ENCODE peak calls at places on chromosome 10, in nine cellular contexts. O is small intestine; D is stimulated activated CD8-positive, alpha-beta memory T cell treated with anti-CD3 and anti-CD28 coated beads, Interleukin-12 subunit alpha, Interleukin-12 subunit beta, amount 100 ng/mL, for 4 hours; K is stimulated activated CD4-positive, alpha-beta T cell treated with anti-CD3 and anti-CD28 coated beads, Interleukin-2, amount 100 ng/mL, for 24 hours; X is RWPE1; M is occipital lobe; F is naive thymus-derived CD4-positive, alpha-beta T cell; V is mesendoderm; R is psoas muscle. C is an unnamed sample.

GRCh38 chr10:20986049-20986448 is 88.9 kb upstream of the NEBL start:
- DNase-seq in O (peak), V (no peak), D (no peak), R (no peak), M (no peak), K (no peak), X (no peak), F (no peak), C (no peak)

GRCh38 chr10:104349623-104350142 is 4.0 kb upstream of the CFAP58 start:
- DNase-seq in X (peak), K (no peak), D (no peak), R (no peak), O (peak), M (no peak), F (no peak), V (peak), C (peak)

GRCh38 chr10:15196335-15196834 is 27.9 kb upstream of the NMT2 start:
- DNase-seq in X (no peak), F (no peak), M (no peak), R (no peak), V (no peak), D (no peak), K (no peak), O (no peak), C (no peak)

GRCh38 chr10:132955479-132955878 is 13.1 kb upstream of the CFAP46 start:
- DNase-seq in M (no peak), F (no peak), X (no peak), D (no peak), O (no peak), R (no peak), K (no peak), V (no peak), C (no peak)

GRCh38 chr10:133381041-133381440 is 2.0 kb downstream of the PAOX start:
- DNase-seq in X (no peak), F (no peak), M (no peak), D (no peak), V (no peak), R (no peak), O (no peak), K (no peak), C (no peak)

GRCh38 chr10:122251459-122252255 is 19.4 kb upstream of the BTBD16 start:
- DNase-seq in M (no peak), K (no peak), V (no peak), D (no peak), X (no peak), O (no peak), F (no peak), R (no peak), C (no peak)

GRCh38 chr10:61836233-61836887 is 65.1 kb upstream of the ARID5B start:
- DNase-seq in V (no peak), M (no peak), F (no peak), X (no peak), O (peak), R (no peak), D (no peak), K (no peak), C (no peak)

GRCh38 chr10:91796332-91797076 is 1.7 kb upstream of the TNKS2 start:
- DNase-seq in X (peak), O (peak), M (peak), R (no peak), D (peak), F (peak), V (peak), K (peak), C (no peak)

GRCh38 chr10:29838529-29838928 is 203.8 kb upstream of the SVIL start:
- DNase-seq in D (no peak), V (no peak), O (no peak), K (no peak), M (no peak), F (no peak), X (no peak), R (no peak), C (no peak)

GRCh38 chr10:60735244-60735643 is 43.0 kb upstream of the CDK1 start:
- DNase-seq in R (no peak), V (peak), D (no peak), F (no peak), X (no peak), K (no peak), M (no peak), O (no peak), C (no peak)

GRCh38 chr10:44033008-44033407 is 351.9 kb downstream of the CXCL12 start:
- DNase-seq in M (no peak), K (no peak), D (no peak), O (no peak), X (no peak), V (no peak), R (no peak), F (no peak), C (no peak)

GRCh38 chr10:117096559-117097201 is 41.4 kb downstream of the VAX1 start:
- DNase-seq in F (no peak), O (no peak), X (no peak), M (no peak), K (no peak), D (no peak), V (peak), R (no peak), C (no peak)

GRCh38 chr10:92239600-92240288 is 51.1 kb downstream of the CPEB3 start:
- DNase-seq in R (peak), M (peak), F (peak), D (peak), X (peak), V (peak), K (peak), O (peak), C (no peak)

GRCh38 chr10:1058017-1058416 is 1.8 kb downstream of the WDR37 start:
- DNase-seq in X (no peak), M (no peak), F (no peak), O (no peak), R (no peak), K (no peak), V (no peak), D (no peak), C (no peak)

GRCh38 chr10:21315321-21316220 is 209.9 kb downstream of the SKIDA1 start:
- DNase-seq in O (no peak), D (no peak), V (peak), M (peak), K (no peak), F (no peak), X (peak), R (peak), C (peak)

GRCh38 chr10:108180883-108181282 is 1016.4 kb upstream of the SORCS1 start:
- DNase-seq in O (no peak), K (no peak), D (no peak), V (peak), F (no peak), X (no peak), R (no peak), M (no peak), C (peak)

GRCh38 chr10:84205049-84205852 is 10.9 kb downstream of the CDHR1 start:
- DNase-seq in O (peak), M (peak), V (peak), X (peak), D (peak), R (no peak), F (peak), K (peak), C (peak)

GRCh38 chr10:71213761-71214440 is 1.5 kb downstream of the UNC5B start:
- DNase-seq in X (peak), V (peak), O (no peak), R (no peak), M (no peak), D (no peak), F (no peak), K (no peak), C (peak)

GRCh38 chr10:52883996-52884871 is 111.7 kb upstream of the MBL2 start:
- DNase-seq in D (no peak), V (peak), X (peak), M (peak), F (no peak), O (peak), R (no peak), K (no peak), C (peak)

GRCh38 chr10:28730031-28730778 is 52.9 kb downstream of the BAMBI start:
- DNase-seq in D (no peak), X (no peak), O (no peak), K (no peak), F (no peak), R (no peak), M (no peak), V (no peak), C (no peak)

GRCh38 chr10:102647433-102648268 is 3.4 kb downstream of the TRIM8 start:
- DNase-seq in D (no peak), F (no peak), K (no peak), M (no peak), O (no peak), V (no peak), X (no peak), R (peak), C (no peak)

GRCh38 chr10:72981882-72982529 is 27.4 kb upstream of the PLA2G12B start:
- DNase-seq in V (peak), F (no peak), R (no peak), M (no peak), X (no peak), K (no peak), O (no peak), D (no peak), C (no peak)

GRCh38 chr10:132449051-132449825 is 52.2 kb downstream of the PWWP2B start:
- DNase-seq in X (no peak), V (no peak), K (no peak), F (no peak), M (no peak), O (peak), R (peak), D (no peak), C (no peak)

GRCh38 chr10:132131581-132132250 is 55.0 kb upstream of the DPYSL4 start:
- DNase-seq in O (no peak), F (no peak), D (no peak), R (peak), K (no peak), X (no peak), V (no peak), M (no peak), C (no peak)

GRCh38 chr10:70540789-70541360 is 61.7 kb downstream of the PRF1 start:
- DNase-seq in X (no peak), V (no peak), D (no peak), K (no peak), O (no peak), M (no peak), R (no peak), F (no peak), C (no peak)

GRCh38 chr10:60377955-60378354 is 11.7 kb downstream of the ANK3 start:
- DNase-seq in X (peak), R (no peak), D (no peak), O (peak), V (no peak), M (no peak), K (no peak), F (no peak), C (peak)

GRCh38 chr10:78688221-78688944 is 380.4 kb upstream of the ZMIZ1 start:
- DNase-seq in O (no peak), D (no peak), V (no peak), K (no peak), M (no peak), R (no peak), F (no peak), X (no peak), C (no peak)

GRCh38 chr10:74164641-74165529 is 13.9 kb downstream of the ADK start:
- DNase-seq in R (no peak), V (no peak), O (no peak), F (no peak), D (no peak), M (no peak), X (no peak), K (no peak), C (no peak)

GRCh38 chr10:59300386-59300785 is 62.0 kb downstream of the FAM13C start:
- DNase-seq in R (no peak), M (no peak), V (no peak), O (no peak), F (no peak), X (no peak), D (no peak), K (no peak), C (no peak)

GRCh38 chr10:98262571-98262970 is 5.4 kb downstream of the LOXL4 start:
- DNase-seq in R (peak), V (peak), O (no peak), K (no peak), F (no peak), D (no peak), X (peak), M (no peak), C (peak)

GRCh38 chr10:29056729-29057128 is 232.1 kb upstream of the LYZL1 start:
- DNase-seq in R (no peak), D (no peak), O (peak), X (no peak), K (no peak), V (no peak), M (no peak), F (no peak), C (no peak)

GRCh38 chr10:68516766-68517165 is 10.6 kb downstream of the SLC25A16 start:
- DNase-seq in R (no peak), X (no peak), O (no peak), V (no peak), F (no peak), D (no peak), K (no peak), M (no peak), C (no peak)

GRCh38 chr10:132596742-132597279 is 59.2 kb downstream of the INPP5A start:
- DNase-seq in R (no peak), D (no peak), O (no peak), V (no peak), X (no peak), K (no peak), F (no peak), M (no peak), C (no peak)

GRCh38 chr10:78339251-78339650 is 305.6 kb downstream of the RPS24 start:
- DNase-seq in R (no peak), M (no peak), K (no peak), D (no peak), X (no peak), V (no peak), F (no peak), O (no peak), C (no peak)

GRCh38 chr10:73585223-73585784 is 5.8 kb downstream of the USP54 start:
- DNase-seq in D (no peak), V (peak), R (no peak), X (no peak), M (no peak), K (no peak), F (no peak), O (no peak), C (peak)

GRCh38 chr10:60574388-60574787 is 184.7 kb upstream of the ANK3 start:
- DNase-seq in M (no peak), R (no peak), D (no peak), V (no peak), K (no peak), O (no peak), F (no peak), X (no peak), C (no peak)

GRCh38 chr10:127044191-127044590 is 139.0 kb downstream of the DOCK1 start:
- DNase-seq in R (no peak), O (peak), M (no peak), X (peak), F (no peak), K (no peak), D (no peak), V (no peak), C (no peak)

GRCh38 chr10:10313099-10313875 is 704.4 kb upstream of the CELF2 start:
- DNase-seq in D (no peak), O (peak), X (no peak), M (no peak), K (no peak), R (no peak), F (no peak), V (no peak), C (no peak)

GRCh38 chr10:6722616-6723004 is 142.5 kb upstream of the PRKCQ start:
- DNase-seq in X (peak), V (no peak), R (no peak), F (no peak), K (peak), D (no peak), O (no peak), M (no peak), C (peak)

C was measured in HT1080.